ENCODE peak calls at places on chromosomes 7 and 10, in four cellular contexts. X is fibroblast of lung, N is K562, A is mammary epithelial cell. F is an unnamed sample.

GRCh38 chr7:26365897-26366267 is 74.2 kb downstream of the SNX10 start:
- DNase-seq in X (no peak), A (no peak), N (no peak), F (no peak)

GRCh38 chr7:63030061-63030460 is 968.6 kb upstream of the ZNF722 start:
- DNase-seq in X (no peak), A (no peak), N (no peak), F (no peak)

GRCh38 chr10:114632869-114633715 is 25.0 kb downstream of the ABLIM1 start:
- DNase-seq in X (peak), A (peak), N (peak), F (no peak)

GRCh38 chr7:3140834-3141233 is 97.2 kb upstream of the CARD11 start:
- DNase-seq in X (no peak), A (no peak), N (no peak), F (no peak)

GRCh38 chr7:85833071-85833470 is 646.2 kb upstream of the SEMA3D start:
- DNase-seq in N (no peak), X (peak), A (no peak), F (no peak)

GRCh38 chr10:19640864-19641263 is 175.4 kb upstream of the PLXDC2 start:
- DNase-seq in X (no peak), N (no peak), A (no peak), F (no peak)

GRCh38 chr7:1136841-1137516 is 23.0 kb downstream of the ZFAND2A start:
- DNase-seq in A (peak), X (no peak), N (peak), F (no peak)

GRCh38 chr7:43085017-43085416 is 27.4 kb upstream of the HECW1 start:
- DNase-seq in N (no peak), A (no peak), X (no peak), F (no peak)

GRCh38 chr10:71889388-71889987 is 38.4 kb upstream of the PSAP start:
- DNase-seq in X (no peak), A (no peak), N (no peak), F (no peak)

GRCh38 chr10:88280518-88280917 is 302.6 kb downstream of the RNLS start:
- DNase-seq in N (no peak), X (no peak), A (no peak), F (no peak)
- H3K9ac ChIP-seq in N (no peak), X (no peak), A (no peak), F (no peak)

DNA sequence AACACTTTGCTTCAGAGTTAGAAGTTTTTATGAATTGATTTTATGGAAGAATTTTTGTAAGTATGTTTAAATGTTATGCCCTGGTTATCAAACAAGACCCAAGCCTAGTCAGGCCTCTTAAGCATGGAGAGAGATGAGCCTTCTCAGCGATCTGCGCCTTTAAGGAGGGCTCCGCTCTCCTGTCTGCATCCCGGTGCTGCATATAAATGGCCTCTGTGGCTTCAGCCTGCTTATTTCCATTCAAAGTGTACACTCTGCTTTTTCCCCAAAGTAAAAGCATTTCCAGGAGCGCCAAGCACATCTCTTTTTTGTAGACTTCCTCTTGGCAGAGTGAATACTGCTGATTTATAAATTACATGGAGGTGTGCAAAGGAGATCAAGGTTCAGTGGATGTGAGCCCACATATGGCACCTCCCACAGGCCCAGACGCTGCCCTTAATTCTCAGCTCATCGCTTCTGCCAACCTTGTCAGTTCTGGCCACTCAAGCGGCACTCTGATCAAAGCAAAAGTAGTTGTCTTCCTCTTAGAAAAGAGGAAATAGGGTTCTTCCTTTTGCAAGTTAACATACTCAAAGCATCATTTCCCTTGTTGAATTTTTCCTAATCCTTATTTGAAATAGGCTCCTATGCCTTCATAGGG is 70.0 kb upstream of the SFMBT2 start:
- DNase-seq in X (no peak), A (no peak), N (no peak), F (no peak)
- H3K9ac ChIP-seq in X (no peak), A (no peak), N (no peak), F (no peak)

GRCh38 chr10:126336786-126337185 is 51.5 kb downstream of the ADAM12 start:
- DNase-seq in N (no peak), A (no peak), X (no peak), F (no peak)
- H3K9ac ChIP-seq in N (no peak), A (no peak), X (no peak), F (no peak)

DNA sequence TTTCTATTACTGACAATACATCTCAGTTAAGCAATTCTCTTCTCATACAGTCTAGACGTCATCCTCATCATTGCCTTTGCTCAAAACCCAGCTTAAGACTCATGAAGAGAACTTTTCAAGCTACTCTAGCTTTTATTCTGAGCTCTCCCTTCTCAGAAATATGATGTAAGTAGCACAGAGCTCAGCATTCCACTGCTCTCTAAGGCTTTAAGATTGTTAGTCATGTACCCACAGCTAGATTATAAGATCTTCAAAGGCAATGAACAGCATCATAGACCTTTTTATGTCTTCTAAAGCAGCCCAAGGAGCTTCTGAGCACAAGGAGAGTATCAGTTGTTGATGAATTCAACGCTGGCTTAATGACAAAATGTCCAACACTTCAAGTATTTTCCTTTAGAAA is 119.3 kb downstream of the NRP1 start:
- DNase-seq in N (no peak), A (no peak), X (no peak), F (no peak)
- H3K9ac ChIP-seq in N (no peak), A (no peak), X (no peak), F (no peak)

DNA sequence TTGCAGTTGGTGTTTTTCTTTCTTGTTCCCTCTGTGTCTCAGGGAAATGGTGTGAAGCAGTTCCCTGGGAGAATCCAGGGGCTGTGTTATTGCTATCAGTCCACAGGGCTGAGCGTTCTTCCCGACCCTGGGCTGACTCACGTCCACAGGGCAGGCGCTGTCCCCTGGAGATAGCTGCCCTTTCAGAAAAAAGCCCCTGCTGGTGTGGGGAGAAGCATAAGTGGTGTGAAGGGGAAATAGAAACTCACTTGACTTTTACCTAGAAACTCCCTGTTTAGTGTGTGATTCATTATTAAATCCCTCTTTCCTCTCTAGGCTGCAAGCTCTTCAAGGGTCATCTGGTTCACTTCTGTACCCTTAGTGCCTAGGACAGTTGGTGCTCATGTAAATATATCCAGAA is 63.3 kb upstream of the SMNDC1 start:
- DNase-seq in A (no peak), N (peak), X (no peak), F (no peak)
- H3K9ac ChIP-seq in A (no peak), N (no peak), X (no peak), F (no peak)